ENCODE peak calls at places on chromosomes 3 and 15, in ten cellular contexts. Z is AG09309; C is germinal center; R is fibroblast of lung; X is GM23248; K is right cardiac atrium; U is stimulated activated CD4-positive, alpha-beta T cell treated with anti-CD3 and anti-CD28 coated beads, Interleukin-4, amount 100 ng/mL, for 48 hours; S is GDM1; N is NCI-H510A; F is EH. J is an unnamed sample.

GRCh38 chr15:77497942-77498361 is 77.3 kb downstream of the HMG20A start:
- DNase-seq in S (no peak), R (peak; percentile 59), X (peak; percentile 60), U (no peak), N (no peak), C (no peak), F (peak; percentile 62), K (peak; percentile 64), Z (no peak), J (no peak)

GRCh38 chr3:13186416-13186815 is 113.2 kb upstream of the IQSEC1 start:
- DNase-seq in N (no peak), C (no peak), Z (no peak), K (no peak), X (no peak), S (no peak), U (no peak), F (no peak), R (no peak), J (no peak)

GRCh38 chr3:52062499-52062898 is 6.1 kb upstream of the DUSP7 start:
- DNase-seq in C (peak; percentile 67), N (no peak), R (peak; percentile 89), U (no peak), K (no peak), Z (peak; percentile 73), S (no peak), F (peak; percentile 92), X (peak; percentile 97), J (no peak)

GRCh38 chr3:176595307-176595706 is 602.0 kb downstream of the TBL1XR1 start:
- DNase-seq in R (peak; percentile 22), Z (no peak), F (peak; percentile 59), K (no peak), X (peak; percentile 53), N (no peak), U (no peak), S (no peak), C (no peak), J (no peak)

GRCh38 chr15:72318408-72318942 is 1.5 kb downstream of the CELF6 start:
- DNase-seq in X (no peak), R (no peak), S (no peak), K (no peak), U (no peak), C (no peak), F (no peak), N (no peak), Z (no peak), J (no peak)

GRCh38 chr3:98058244-98058960 is 23.3 kb upstream of the GABRR3 start:
- DNase-seq in K (no peak), X (no peak), R (no peak), C (no peak), F (no peak), Z (no peak), S (no peak), U (no peak), N (no peak), J (no peak)

GRCh38 chr3:109175411-109175810 is 38.9 kb downstream of the C3orf85 start:
- DNase-seq in R (peak; percentile 41), K (no peak), N (no peak), X (no peak), F (no peak), Z (no peak), C (no peak), S (no peak), U (no peak), J (no peak)

GRCh38 chr3:64187065-64187959 is 38.0 kb downstream of the PRICKLE2 start:
- DNase-seq in X (peak; percentile 96), Z (peak; percentile 84), F (peak; percentile 99), S (no peak), U (no peak), R (peak; percentile 99), K (peak; percentile 86), N (no peak), C (no peak), J (no peak)

GRCh38 chr3:127484601-127485388 is 105.7 kb downstream of the TPRA1 start:
- DNase-seq in R (peak; percentile 16), K (no peak), U (no peak), C (no peak), F (peak; percentile 36), X (peak; percentile 58), S (no peak), N (no peak), Z (no peak), J (no peak)

GRCh38 chr15:35547775-35548364 is 1.9 kb upstream of the DPH6 start:
- DNase-seq in F (no peak), N (no peak), R (no peak), U (no peak), S (no peak), C (no peak), K (no peak), X (no peak), Z (no peak), J (no peak)

GRCh38 chr15:45689616-45690015 is 54.8 kb downstream of the SQOR start:
- DNase-seq in N (no peak), C (no peak), F (no peak), X (no peak), Z (no peak), K (no peak), R (no peak), U (no peak), S (no peak), J (no peak)

GRCh38 chr3:50238549-50239026 is 2.6 kb downstream of the GNAI2 start:
- DNase-seq in U (no peak), K (peak; percentile 94), R (peak; percentile 34), X (peak; percentile 81), Z (no peak), C (no peak), S (no peak), N (no peak), F (peak; percentile 49), J (no peak)

GRCh38 chr15:83062768-83063180 is 4.3 kb downstream of the BTBD1 start:
- DNase-seq in F (no peak), C (peak; percentile 24), S (no peak), R (no peak), X (no peak), K (no peak), N (no peak), U (no peak), Z (no peak), J (no peak)

GRCh38 chr3:158532099-158532734 is 38.8 kb upstream of the MLF1 start:
- DNase-seq in S (peak; percentile 9), X (peak; percentile 67), N (no peak), F (peak; percentile 66), C (peak; percentile 5), R (peak; percentile 42), Z (no peak), K (no peak), U (no peak), J (peak; percentile 3)

GRCh38 chr15:66601521-66601920 is 35.7 kb upstream of the LCTL start:
- DNase-seq in S (no peak), N (no peak), C (no peak), R (no peak), Z (no peak), U (no peak), K (no peak), F (no peak), X (no peak), J (no peak)

GRCh38 chr3:176737480-176738147 is 459.7 kb downstream of the TBL1XR1 start:
- DNase-seq in N (no peak), K (no peak), S (no peak), F (no peak), C (no peak), U (no peak), Z (no peak), X (no peak), R (no peak), J (no peak)

GRCh38 chr3:146314871-146315270 is 64.0 kb upstream of the PLSCR4 start:
- DNase-seq in U (no peak), R (peak; percentile 64), F (no peak), K (no peak), S (no peak), Z (no peak), C (no peak), N (no peak), X (no peak), J (no peak)

GRCh38 chr15:81117136-81117535 is 16.9 kb upstream of the CFAP161 start:
- DNase-seq in Z (peak; percentile 35), X (peak; percentile 83), K (no peak), C (no peak), N (no peak), U (no peak), F (peak; percentile 43), R (peak; percentile 8), S (no peak), J (no peak)

GRCh38 chr3:82376883-82377282 is 615.4 kb upstream of the GBE1 start:
- DNase-seq in C (no peak), U (no peak), R (no peak), S (no peak), F (no peak), N (no peak), X (no peak), K (no peak), Z (no peak), J (no peak)

GRCh38 chr15:48643776-48644497 is 1.6 kb downstream of the FBN1 start:
- DNase-seq in F (peak; percentile 42), U (no peak), R (peak; percentile 26), C (no peak), S (no peak), X (peak; percentile 51), N (no peak), K (no peak), Z (no peak), J (no peak)

GRCh38 chr3:44439499-44440295 is 37.8 kb downstream of the ZNF445 start:
- DNase-seq in F (no peak), N (no peak), Z (no peak), X (no peak), C (peak; percentile 55), S (peak; percentile 98), K (peak; percentile 80), R (peak; percentile 59), U (peak; percentile 56), J (peak; percentile 56)

GRCh38 chr15:82810061-82810862 is 834 bp downstream of the WHAMM start:
- DNase-seq in C (no peak), R (peak; percentile 55), U (peak; percentile 10), K (peak; percentile 72), F (peak; percentile 76), S (peak; percentile 23), N (no peak), X (peak; percentile 74), Z (no peak), J (peak; percentile 68)

GRCh38 chr15:71444866-71445590 is 329.8 kb downstream of the THSD4 start:
- DNase-seq in K (no peak), S (no peak), U (no peak), C (no peak), X (peak; percentile 70), R (peak; percentile 74), Z (no peak), F (peak; percentile 55), N (no peak), J (no peak)